ENCODE peak calls at places on chromosomes 11 and 22, in six cellular contexts. H is T-helper 1 cell; R is foreskin keratinocyte; V is activated CD4-positive, alpha-beta memory T cell treated with anti-CD3 and anti-CD28 coated beads, Interleukin-2, amount 10 ng/mL, durations not matched to agents 7 days and 5 days; O is iPS DF 6.9; X is activated naive CD4-positive, alpha-beta T cell treated with Interleukin-2 at 50 U/mL for 16 hours. T is an unnamed sample.

GRCh38 chr11:25910090-25910489 is 421.8 kb upstream of the ANO3 start:
- DNase-seq in H (no peak), R (no peak), V (no peak), O (no peak), X (no peak), T (no peak)

GRCh38 chr22:39292561-39293074 is 26.8 kb downstream of the RPL3 start:
- DNase-seq in H (no peak), R (peak; percentile 80), V (no peak), O (no peak), X (no peak), T (no peak)

GRCh38 chr11:122758974-122759373 is 79.3 kb upstream of the CRTAM start:
- DNase-seq in H (no peak), R (no peak), V (no peak), O (no peak), X (no peak), T (no peak)

GRCh38 chr22:32270641-32271369 is 15.7 kb upstream of the SLC5A4 start:
- DNase-seq in H (no peak), R (no peak), V (no peak), O (no peak), X (no peak), T (no peak)

GRCh38 chr22:42683599-42684283 is 34.5 kb upstream of the CYB5R3 start:
- DNase-seq in H (no peak), R (no peak), V (no peak), O (no peak), X (no peak), T (no peak)

GRCh38 chr22:38868286-38868721 is 3.7 kb downstream of the CBX6 start:
- DNase-seq in H (no peak), R (no peak), V (no peak), O (no peak), X (no peak), T (no peak)

GRCh38 chr11:13446444-13446843 is 16.6 kb downstream of the BTBD10 start:
- DNase-seq in H (no peak), R (no peak), V (no peak), O (no peak), X (no peak), T (no peak)

GRCh38 chr11:1193326-1194230 is 29.3 kb upstream of the MUC5B start:
- DNase-seq in H (no peak), R (no peak), V (no peak), O (no peak), X (no peak), T (no peak)

GRCh38 chr11:34423300-34423699 is 15.4 kb upstream of the CAT start:
- DNase-seq in H (no peak), R (no peak), V (no peak), O (no peak), X (no peak), T (no peak)

GRCh38 chr11:111443640-111444039 is 64.6 kb upstream of the POU2AF1 start:
- DNase-seq in H (no peak), R (no peak), V (no peak), O (no peak), X (no peak), T (no peak)

GRCh38 chr11:32307921-32308320 is 127.4 kb downstream of the WT1 start:
- DNase-seq in H (no peak), R (no peak), V (no peak), O (no peak), X (no peak), T (no peak)

GRCh38 chr22:39661842-39662676 is 91.5 kb downstream of the CACNA1I start:
- DNase-seq in H (peak; percentile 71), R (no peak), V (peak; percentile 86), O (no peak), X (peak; percentile 77), T (no peak)

GRCh38 chr22:41517172-41518047 is 26.9 kb downstream of the POLR3H start:
- DNase-seq in H (no peak), R (peak; percentile 24), V (peak; percentile 35), O (no peak), X (peak; percentile 45), T (no peak)

GRCh38 chr11:39346043-39346442 is 2113.4 kb downstream of the LRRC4C start:
- DNase-seq in H (no peak), R (no peak), V (no peak), O (no peak), X (no peak), T (no peak)

GRCh38 chr11:110989734-110990133 is 255.8 kb upstream of the POU2AF2 start:
- DNase-seq in H (no peak), R (no peak), V (no peak), O (no peak), X (no peak), T (no peak)

GRCh38 chr11:65493367-65494176 is 5.3 kb upstream of the MALAT1 start:
- DNase-seq in H (no peak), R (peak; percentile 97), V (no peak), O (no peak), X (no peak), T (no peak)

GRCh38 chr11:90134420-90135003 is at the start of gene NAALAD2:
- DNase-seq in H (no peak), R (no peak), V (no peak), O (peak; percentile 11), X (no peak), T (peak; percentile 52)

GRCh38 chr22:38271927-38272372 is 860 bp downstream of the TMEM184B start:
- DNase-seq in H (no peak), R (peak; percentile 53), V (no peak), O (no peak), X (no peak), T (no peak)

GRCh38 chr11:33867566-33867965 is 24.3 kb downstream of the LMO2 start:
- DNase-seq in H (no peak), R (no peak), V (no peak), O (no peak), X (no peak), T (no peak)

GRCh38 chr11:14202263-14203173 is 156.5 kb downstream of the RRAS2 start:
- DNase-seq in H (no peak), R (no peak), V (no peak), O (no peak), X (no peak), T (no peak)

GRCh38 chr11:11604340-11604992 is 17.3 kb downstream of the GALNT18 start:
- DNase-seq in H (no peak), R (no peak), V (no peak), O (no peak), X (no peak), T (no peak)

GRCh38 chr11:70098936-70099335 is 20.8 kb downstream of the ANO1 start:
- DNase-seq in H (no peak), R (no peak), V (no peak), O (no peak), X (no peak), T (no peak)

GRCh38 chr11:110089617-110090282 is 3.4 kb upstream of the ZC3H12C start:
- DNase-seq in H (no peak), R (no peak), V (no peak), O (no peak), X (no peak), T (no peak)

GRCh38 chr11:88303037-88303436 is 34.5 kb downstream of the CTSC start:
- DNase-seq in H (no peak), R (no peak), V (no peak), O (no peak), X (no peak), T (no peak)

GRCh38 chr11:90704510-90704909 is 481.7 kb upstream of the CHORDC1 start:
- DNase-seq in H (no peak), R (no peak), V (no peak), O (no peak), X (no peak), T (no peak)

GRCh38 chr22:49541451-49542230 is 286.0 kb downstream of the BRD1 start:
- DNase-seq in H (no peak), R (no peak), V (no peak), O (no peak), X (no peak), T (no peak)

GRCh38 chr11:70220920-70221319 is 17.8 kb downstream of the FADD start:
- DNase-seq in H (no peak), R (no peak), V (no peak), O (no peak), X (no peak), T (no peak)

GRCh38 chr11:5420993-5421392 is 918 bp upstream of the OR51Q1 start:
- DNase-seq in H (no peak), R (no peak), V (no peak), O (no peak), X (no peak), T (no peak)

GRCh38 chr11:65434057-65434666 is 11.6 kb downstream of the NEAT1 start:
- DNase-seq in H (no peak), R (no peak), V (peak; percentile 14), O (no peak), X (no peak), T (no peak)

GRCh38 chr11:7648264-7648663 is 25.0 kb downstream of the CYB5R2 start:
- DNase-seq in H (no peak), R (no peak), V (no peak), O (no peak), X (no peak), T (no peak)

GRCh38 chr11:64759722-64760719 is at the start of gene PYGM:
- DNase-seq in H (no peak), R (no peak), V (no peak), O (no peak), X (no peak), T (peak; percentile 60)

GRCh38 chr22:47678667-47679287 is 916.3 kb downstream of the TBC1D22A start:
- DNase-seq in H (no peak), R (no peak), V (no peak), O (no peak), X (no peak), T (peak; percentile 28)

GRCh38 chr11:110710520-110711381 is 1.5 kb downstream of the ARHGAP20 start:
- DNase-seq in H (no peak), R (no peak), V (no peak), O (no peak), X (no peak), T (no peak)

GRCh38 chr22:41833369-41834004 is 582 bp downstream of the SREBF2 start:
- DNase-seq in H (peak; percentile 33), R (no peak), V (peak; percentile 57), O (no peak), X (peak; percentile 58), T (no peak)